ENCODE peak calls at places on chromosomes 11 and 22, in four cellular contexts. T is stomach, Q is transverse colon, H is lower leg skin. M is an unnamed sample.
A peak's percentile ranks its signal among the peaks of the same experiment; 100 is the strongest.

GRCh38 chr11:1341928-1342524 is 32.6 kb upstream of the TOLLIP start:
- DNase-seq in T (peak; percentile 24), Q (no peak), H (no peak), M (no peak)

GRCh38 chr11:129374081-129374992 is 1.3 kb upstream of the BARX2 start:
- DNase-seq in T (no peak), Q (peak; percentile 14), H (no peak), M (no peak)

GRCh38 chr11:128294685-128295079 is 292.7 kb downstream of the ETS1 start:
- DNase-seq in T (no peak), Q (no peak), H (no peak), M (no peak)

GRCh38 chr11:65479184-65480145 is 19.4 kb upstream of the MALAT1 start:
- DNase-seq in T (peak; percentile 77), Q (peak; percentile 64), H (no peak), M (no peak)

GRCh38 chr22:44463151-44463550 is 34.9 kb downstream of the RTL6 start:
- DNase-seq in T (no peak), Q (no peak), H (no peak), M (no peak)

GRCh38 chr11:70517996-70518907 is 119.9 kb downstream of the CTTN start:
- DNase-seq in T (no peak), Q (no peak), H (no peak), M (no peak)

GRCh38 chr22:33397381-33397907 is 339.3 kb upstream of the SYN3 start:
- DNase-seq in T (no peak), Q (no peak), H (no peak), M (no peak)

GRCh38 chr11:128776434-128777284 is 82.8 kb downstream of the FLI1 start:
- DNase-seq in T (peak; percentile 49), Q (no peak), H (no peak), M (peak; percentile 44)

GRCh38 chr11:59144096-59144495 is 1.4 kb downstream of the FAM111A start:
- DNase-seq in T (no peak), Q (no peak), H (no peak), M (peak; percentile 56)

GRCh38 chr11:111645657-111646316 is 43.5 kb downstream of the SIK2 start:
- DNase-seq in T (no peak), Q (peak; percentile 23), H (no peak), M (no peak)

GRCh38 chr11:62854825-62855570 is 15.6 kb upstream of the WDR74 start:
- DNase-seq in T (no peak), Q (no peak), H (no peak), M (peak; percentile 77)

GRCh38 chr11:93689166-93689734 is 27.8 kb downstream of the CEP295 start:
- DNase-seq in T (no peak), Q (no peak), H (no peak), M (no peak)

DNA sequence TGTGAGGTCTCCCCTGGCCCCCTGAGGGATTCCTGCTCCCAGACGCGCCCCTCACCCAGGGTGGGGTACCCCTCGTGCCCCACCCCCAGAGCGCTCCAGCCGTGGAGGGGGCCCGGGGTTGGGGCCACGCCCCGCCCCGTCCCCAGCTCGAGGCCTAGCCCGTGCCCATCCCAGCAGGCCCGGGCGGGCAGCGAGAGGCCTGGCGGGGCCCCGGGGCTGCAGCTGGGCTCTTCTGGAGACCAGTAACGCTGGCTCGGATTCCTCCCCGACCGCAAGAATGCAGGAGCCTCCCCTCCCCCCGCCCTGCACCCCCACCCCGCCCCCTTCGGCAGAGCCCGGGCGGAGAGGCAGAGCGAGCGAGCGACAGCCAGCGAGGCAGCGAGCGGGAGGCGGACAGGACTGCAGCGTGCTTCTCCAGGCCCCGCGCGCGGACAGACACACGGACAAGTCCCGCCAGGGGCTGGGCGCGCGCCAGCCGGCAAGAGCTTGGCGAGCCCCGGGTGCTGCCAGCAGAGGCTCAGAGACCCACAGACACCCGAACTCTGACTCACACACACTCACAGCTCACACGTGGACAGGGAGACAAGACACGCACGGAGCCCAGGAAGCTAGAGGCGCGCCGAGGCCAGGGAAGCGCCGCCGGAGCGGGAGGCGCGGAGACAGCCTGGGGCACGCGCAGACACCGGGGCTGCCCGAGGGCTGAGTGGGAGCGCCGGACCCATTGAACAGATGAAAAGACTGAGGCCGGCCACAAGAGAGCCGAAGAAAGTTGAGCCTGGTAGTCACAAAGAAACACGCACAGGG is 15.2 kb downstream of the BCL9L start:
- DNase-seq in T (peak; percentile 82), Q (peak; percentile 67), H (no peak), M (peak; percentile 39)
- TF ChIP-seq POLR2A in T (no peak), Q (no peak), H (no peak), M (no peak)

GRCh38 chr22:45896153-45896951 is 80.6 kb downstream of the WNT7B start:
- DNase-seq in T (no peak), Q (no peak), H (no peak), M (no peak)
- TF ChIP-seq POLR2A in T (no peak), Q (no peak), H (no peak), M (no peak)

GRCh38 chr11:116788534-116788933 is 711 bp upstream of the ZPR1 start:
- DNase-seq in T (no peak), Q (no peak), H (no peak), M (no peak)

GRCh38 chr11:116787436-116787785 is 412 bp downstream of the ZPR1 start:
- DNase-seq in T (no peak), Q (no peak), H (no peak), M (peak; percentile 56)

GRCh38 chr11:116786966-116787365 is 857 bp downstream of the ZPR1 start:
- DNase-seq in T (no peak), Q (no peak), H (no peak), M (no peak)

GRCh38 chr11:116786360-116786759 is 1.5 kb downstream of the ZPR1 start:
- DNase-seq in T (no peak), Q (no peak), H (no peak), M (peak; percentile 23)

GRCh38 chr11:116787786-116788486 is at the start of gene ZPR1:
- DNase-seq in T (peak; percentile 89), Q (peak; percentile 91), H (peak; percentile 76), M (peak; percentile 82)
- TF ChIP-seq POLR2A in T (no peak), Q (peak; percentile 81), H (peak; percentile 27), M (peak; percentile 86)

GRCh38 chr11:68271781-68272608 is at the start of gene C11orf24:
- DNase-seq in T (peak; percentile 96), Q (peak; percentile 96), H (peak; percentile 90), M (peak; percentile 99)
- TF ChIP-seq POLR2A in T (no peak), Q (peak; percentile 92), H (no peak), M (peak; percentile 90)

GRCh38 chr11:8911040-8911823 is at the start of gene AKIP1:
- DNase-seq in T (peak; percentile 94), Q (peak; percentile 95), H (peak; percentile 91), M (peak; percentile 91)
- TF ChIP-seq POLR2A in T (no peak), Q (peak; percentile 40), H (no peak), M (peak; percentile 62)

GRCh38 chr11:69114362-69114761 is 41.4 kb upstream of the SMIM38 start:
- DNase-seq in T (no peak), Q (no peak), H (no peak), M (no peak)
- TF ChIP-seq POLR2A in T (no peak), Q (no peak), H (no peak), M (no peak)